ENCODE peak calls at places on chromosomes 13 and 19, in seven cellular contexts. I is fibroblast of the aortic adventitia; C is NCI-H1694; N is stimulated activated CD4-positive, alpha-beta T cell treated with anti-CD3 and anti-CD28 coated beads, TNF-alpha, amount 100 ng/mL, for 24 hours; A is DMS 273 treated with DMSO at 0.1 percent for 48 hours; S is stimulated activated CD8-positive, alpha-beta memory T cell treated with anti-CD3 and anti-CD28 coated beads, Interleukin-7, amount 100 ng/mL, for 48 hours; E is NCI-H146. V is an unnamed sample.

GRCh38 chr13:73952683-73953082 is 181.5 kb downstream of the KLF12 start:
- DNase-seq in S (no peak), N (no peak), E (no peak), I (no peak), C (no peak), A (no peak), V (no peak)

GRCh38 chr19:9362905-9363304 is at the start of gene ZNF177:
- DNase-seq in S (no peak), E (no peak), A (no peak), N (no peak), C (no peak), I (no peak), V (no peak)

GRCh38 chr19:27774827-27775226 is 1438.1 kb downstream of the UQCRFS1 start:
- DNase-seq in I (no peak), E (no peak), S (no peak), N (no peak), C (no peak), A (no peak), V (peak)

GRCh38 chr13:79749985-79750551 is 269.1 kb downstream of the NDFIP2 start:
- DNase-seq in E (no peak), I (peak), C (no peak), A (no peak), N (no peak), S (no peak), V (no peak)

GRCh38 chr19:49741210-49741844 is 21.8 kb downstream of the TSKS start:
- DNase-seq in C (no peak), A (no peak), S (no peak), E (no peak), N (no peak), I (no peak), V (no peak)

GRCh38 chr13:113929628-113930615 is 44.0 kb downstream of the C13orf46 start:
- DNase-seq in A (no peak), I (no peak), E (no peak), C (no peak), N (no peak), S (no peak), V (no peak)

GRCh38 chr13:36764957-36765356 is 54.1 kb upstream of the RFXAP start:
- DNase-seq in A (no peak), S (no peak), C (no peak), E (no peak), I (no peak), N (no peak), V (no peak)

GRCh38 chr13:110683921-110684320 is 22.0 kb downstream of the CARS2 start:
- DNase-seq in N (no peak), I (no peak), A (no peak), E (no peak), C (no peak), S (no peak), V (no peak)

GRCh38 chr13:81771948-81772347 is 1431.0 kb upstream of the SPRY2 start:
- DNase-seq in A (no peak), I (no peak), C (no peak), S (no peak), N (no peak), E (no peak), V (no peak)

GRCh38 chr19:51272183-51272817 is 21.4 kb downstream of the SIGLECL1 start:
- DNase-seq in C (no peak), A (no peak), N (no peak), S (peak), I (no peak), E (no peak), V (no peak)

GRCh38 chr13:67147257-67148218 is 82.6 kb downstream of the PCDH9 start:
- DNase-seq in E (no peak), C (peak), I (peak), N (no peak), A (no peak), S (no peak), V (no peak)